ENCODE peak calls at places on chromosomes 12 and 14, in five cellular contexts. Z, L, A, I and T are unnamed samples.
A peak's percentile ranks its signal among the peaks of the same experiment; 100 is the strongest.

GRCh38 chr12:124716208-124717141 is 147.2 kb downstream of the SCARB1 start:
- DNase-seq in Z (no peak), L (no peak), A (no peak), I (no peak), T (no peak)

GRCh38 chr14:79585845-79586244 is 625.5 kb downstream of the DIO2 start:
- DNase-seq in Z (no peak), L (no peak), A (no peak), I (no peak), T (no peak)

GRCh38 chr12:30437616-30438015 is 258.1 kb downstream of the IPO8 start:
- DNase-seq in Z (no peak), L (no peak), A (no peak), I (no peak), T (no peak)

GRCh38 chr12:68420225-68421008 is 88.3 kb upstream of the MDM1 start:
- DNase-seq in Z (no peak), L (no peak), A (no peak), I (no peak), T (no peak)

GRCh38 chr14:100890044-100890443 is 13.5 kb downstream of the RTL1 start:
- DNase-seq in Z (no peak), L (no peak), A (no peak), I (no peak), T (no peak)

GRCh38 chr12:108270841-108271126 is 68.3 kb downstream of the CMKLR1 start:
- DNase-seq in Z (no peak), L (no peak), A (no peak), I (no peak), T (no peak)

GRCh38 chr12:123038486-123038885 is 58.0 kb downstream of the ARL6IP4 start:
- DNase-seq in Z (no peak), L (no peak), A (no peak), I (no peak), T (no peak)

GRCh38 chr12:92551853-92552397 is 150.9 kb upstream of the PLEKHG7 start:
- DNase-seq in Z (no peak), L (no peak), A (no peak), I (no peak), T (no peak)

GRCh38 chr12:107612508-107612907 is 73.1 kb upstream of the PWP1 start:
- DNase-seq in Z (no peak), L (no peak), A (no peak), I (no peak), T (no peak)

GRCh38 chr12:108828774-108829173 is 28.6 kb downstream of the SSH1 start:
- DNase-seq in Z (no peak), L (no peak), A (no peak), I (peak; percentile 14), T (no peak)

GRCh38 chr12:27332407-27333310 is at the start of gene BMAL2:
- DNase-seq in Z (peak; percentile 46), L (no peak), A (no peak), I (peak; percentile 72), T (peak; percentile 22)

GRCh38 chr12:96211989-96212388 is 17.8 kb downstream of the ELK3 start:
- DNase-seq in Z (no peak), L (no peak), A (no peak), I (no peak), T (peak; percentile 41)

GRCh38 chr12:91763654-91764439 is 381.8 kb downstream of the BTG1 start:
- DNase-seq in Z (no peak), L (no peak), A (no peak), I (no peak), T (no peak)

GRCh38 chr12:14619731-14620501 is 52.2 kb upstream of the PLBD1 start:
- DNase-seq in Z (no peak), L (no peak), A (no peak), I (no peak), T (no peak)

GRCh38 chr14:52272375-52272774 is 4.9 kb downstream of the PTGDR start:
- DNase-seq in Z (no peak), L (no peak), A (no peak), I (no peak), T (no peak)

GRCh38 chr12:114935658-114936057 is 251.7 kb upstream of the TBX3 start:
- DNase-seq in Z (no peak), L (no peak), A (no peak), I (no peak), T (no peak)

GRCh38 chr14:104657114-104657524 is 32.3 kb upstream of the INF2 start:
- DNase-seq in Z (no peak), L (no peak), A (no peak), I (no peak), T (no peak)

GRCh38 chr14:77131206-77131605 is 10.4 kb downstream of the ZDHHC22 start:
- DNase-seq in Z (no peak), L (no peak), A (no peak), I (no peak), T (no peak)
- H3K27ac ChIP-seq in Z (no peak overlapping the region), L (no peak overlapping the region), A (no peak overlapping the region), I (no peak overlapping the region), T (no peak overlapping the region)

DNA sequence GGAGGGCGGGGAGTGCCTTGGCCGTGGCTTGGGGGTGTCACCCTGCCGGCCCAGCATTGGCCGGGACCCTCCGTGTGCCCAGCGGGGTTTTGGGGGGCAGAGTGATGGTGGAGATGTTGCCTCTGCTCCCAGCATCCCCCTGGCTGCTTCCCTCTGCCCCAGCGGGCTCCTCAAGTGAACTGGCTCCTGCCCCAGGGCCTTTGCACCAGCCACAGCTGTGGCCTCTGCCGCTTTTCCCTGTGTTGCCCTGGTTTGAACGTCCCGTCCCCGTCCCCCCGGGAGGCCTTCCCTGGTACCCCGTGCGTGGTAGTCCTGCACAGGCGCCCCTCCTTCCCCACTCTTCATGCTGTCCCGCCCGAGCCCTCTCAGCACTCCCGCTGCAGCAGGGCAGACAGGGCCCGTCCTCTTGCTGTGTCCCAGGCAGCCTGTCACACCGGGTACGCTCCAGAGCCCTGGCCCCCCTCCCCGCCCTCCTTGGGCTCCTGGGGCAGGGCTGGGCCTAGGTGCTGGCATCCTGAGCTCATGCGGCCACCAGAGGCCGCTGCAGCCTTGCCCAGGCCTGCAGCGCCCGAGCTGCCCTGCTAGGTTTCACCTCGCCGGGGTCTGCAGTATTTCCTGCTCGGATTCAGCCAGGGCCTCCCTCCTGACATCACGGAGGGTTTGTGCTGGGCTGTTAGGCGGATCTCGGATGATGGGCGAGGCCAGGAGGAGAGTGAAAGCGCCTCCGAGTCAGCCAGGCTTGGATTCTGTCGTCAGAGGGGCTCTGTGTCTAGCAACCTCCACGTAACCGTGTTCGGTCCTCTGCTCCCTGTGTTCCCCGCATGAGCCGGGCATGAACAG is 9.5 kb downstream of the NOC4L start:
- DNase-seq in Z (peak; percentile 63), L (no peak), A (peak; percentile 49), I (peak; percentile 85), T (peak; percentile 75)
- H3K27ac ChIP-seq in Z (no peak overlapping the region), L (no peak overlapping the region), A (no peak overlapping the region), I (no peak overlapping the region), T (no peak overlapping the region)

GRCh38 chr12:12807970-12808702 is 5.0 kb upstream of the DDX47 start:
- DNase-seq in Z (peak; percentile 42), L (no peak), A (peak; percentile 40), I (peak; percentile 74), T (peak; percentile 76)
- H3K27ac ChIP-seq in Z (peak overlapping the region; percentile 86), L (peak overlapping the region; percentile 83), A (peak overlapping the region; percentile 81), I (peak overlapping the region; percentile 81), T (peak overlapping the region; percentile 61)

GRCh38 chr14:32072701-32073100 is 4.4 kb upstream of the ARHGAP5 start:
- DNase-seq in Z (no peak), L (no peak), A (no peak), I (no peak), T (no peak)
- H3K27ac ChIP-seq in Z (no peak overlapping the region), L (no peak overlapping the region), A (no peak overlapping the region), I (no peak overlapping the region), T (no peak overlapping the region)

GRCh38 chr12:112122823-112123690 is 2.3 kb upstream of the TRAFD1 start:
- DNase-seq in Z (no peak), L (no peak), A (no peak), I (no peak), T (no peak)
- H3K27ac ChIP-seq in Z (peak overlapping the region; percentile 80), L (peak overlapping the region; percentile 3), A (no peak overlapping the region), I (peak overlapping the region; percentile 61), T (no peak overlapping the region)

GRCh38 chr14:23006544-23007419 is 3.2 kb downstream of the C14orf93 start:
- DNase-seq in Z (peak; percentile 94), L (peak; percentile 92), A (peak; percentile 97), I (peak; percentile 97), T (peak; percentile 99)

GRCh38 chr14:23009483-23009938 is 432 bp downstream of the C14orf93 start:
- DNase-seq in Z (no peak), L (no peak), A (no peak), I (no peak), T (no peak)

GRCh38 chr14:23013056-23014054 is 3.4 kb upstream of the C14orf93 start:
- DNase-seq in Z (no peak), L (no peak), A (no peak), I (no peak), T (no peak)

GRCh38 chr14:23008836-23009235 is 1.1 kb downstream of the C14orf93 start:
- DNase-seq in Z (no peak), L (no peak), A (no peak), I (no peak), T (no peak)

DNA sequence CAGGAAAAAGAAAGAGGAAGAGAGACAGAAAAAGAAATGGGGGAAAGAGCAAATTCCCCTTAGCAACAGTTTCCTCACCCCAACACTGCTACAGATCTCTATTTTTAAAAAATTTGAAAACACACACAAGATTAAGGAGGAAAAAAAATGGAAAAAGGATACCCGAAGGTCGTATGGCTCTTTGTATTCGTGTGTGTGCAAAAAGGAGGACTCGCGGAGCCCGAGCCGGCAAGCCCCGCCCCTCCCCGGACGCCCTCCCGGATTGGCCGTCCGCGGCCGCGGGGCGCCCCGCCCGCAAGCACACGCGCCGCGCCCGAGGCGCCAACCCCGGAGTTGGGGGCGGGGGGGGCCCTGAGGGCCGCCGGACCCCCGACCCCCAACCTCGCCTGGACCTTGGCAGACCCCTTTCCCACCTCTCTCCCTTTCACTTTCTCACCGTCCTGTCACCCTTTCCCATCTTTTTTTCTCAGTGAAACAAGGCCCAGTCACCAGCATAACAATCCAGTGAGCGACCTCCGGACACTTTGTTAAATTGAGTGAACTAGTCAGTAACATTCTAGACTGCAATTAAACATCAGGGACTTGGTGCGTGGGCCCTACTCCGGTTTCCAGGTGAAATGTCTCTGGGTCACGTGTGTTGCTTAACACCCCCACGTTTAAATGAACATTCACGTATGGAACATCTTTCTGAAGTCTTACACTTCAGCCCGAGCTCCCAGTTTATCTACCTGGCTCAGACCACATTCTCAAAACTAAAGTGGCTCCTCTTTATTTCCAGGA is at the start of gene C14orf93:
- DNase-seq in Z (peak; percentile 87), L (peak; percentile 39), A (peak; percentile 56), I (peak; percentile 93), T (peak; percentile 74)
- H3K27ac ChIP-seq in Z (peak within 1 kb of the TSS; percentile 74), L (peak within 1 kb of the TSS; percentile 99), A (peak within 1 kb of the TSS; percentile 69), I (peak within 1 kb of the TSS; percentile 87), T (peak within 1 kb of the TSS; percentile 69)

GRCh38 chr14:24093901-24094838 is at the start of gene PCK2:
- DNase-seq in Z (peak; percentile 90), L (no peak), A (peak; percentile 62), I (peak; percentile 97), T (peak; percentile 56)
- H3K27ac ChIP-seq in Z (peak within 1 kb of the TSS; percentile 82), L (peak within 1 kb of the TSS; percentile 85), A (peak within 1 kb of the TSS; percentile 84), I (peak within 1 kb of the TSS; percentile 83), T (peak within 1 kb of the TSS; percentile 84)